ENCODE peak calls at places on chromosomes 5 and 9, in six cellular contexts. F is T-cell, W is EL, N is NCI-H510A treated with DMSO at 0.1 percent for 48 hours, O is GM18507, M is AG10803. J is an unnamed sample.

GRCh38 chr5:109062669-109063068 is 315.0 kb downstream of the FER start:
- DNase-seq in W (peak), M (peak), O (no peak), N (no peak), F (no peak), J (no peak)

GRCh38 chr5:39604491-39604890 is 179.7 kb upstream of the DAB2 start:
- DNase-seq in W (no peak), O (no peak), M (no peak), F (no peak), N (no peak), J (no peak)

GRCh38 chr9:128149001-128149701 is at the start of gene LCN2:
- DNase-seq in M (no peak), W (no peak), N (no peak), F (no peak), O (no peak), J (no peak)

GRCh38 chr9:133063500-133064231 is 1.9 kb downstream of the CEL start:
- DNase-seq in O (no peak), F (no peak), W (no peak), M (no peak), N (no peak), J (no peak)

GRCh38 chr5:27815061-27815460 is 776.7 kb upstream of the CDH9 start:
- DNase-seq in F (no peak), M (no peak), W (no peak), O (no peak), N (no peak), J (no peak)

GRCh38 chr5:18299166-18299565 is 664.9 kb downstream of the TAF11L14 start:
- DNase-seq in W (no peak), M (no peak), F (no peak), N (no peak), O (no peak), J (no peak)

GRCh38 chr5:85225388-85225787 is 840.7 kb upstream of the EDIL3 start:
- DNase-seq in O (no peak), F (no peak), W (no peak), N (no peak), M (no peak), J (no peak)

GRCh38 chr5:133876266-133876665 is 92.2 kb downstream of the C5orf15 start:
- DNase-seq in M (no peak), O (no peak), N (no peak), F (no peak), W (no peak), J (no peak)

GRCh38 chr9:90460220-90460619 is 182.4 kb downstream of the DIRAS2 start:
- DNase-seq in N (no peak), W (no peak), M (no peak), F (no peak), O (no peak), J (no peak)

GRCh38 chr9:94900222-94901018 is 173.9 kb downstream of the AOPEP start:
- DNase-seq in O (no peak), M (peak), N (no peak), F (no peak), W (peak), J (no peak)

GRCh38 chr9:114163517-114163924 is 8.2 kb downstream of the COL27A1 start:
- DNase-seq in O (no peak), M (peak), N (no peak), F (no peak), W (peak), J (no peak)

GRCh38 chr9:34570422-34571179 is 18.9 kb downstream of the CNTFR start:
- DNase-seq in F (no peak), W (no peak), N (no peak), M (no peak), O (no peak), J (no peak)

GRCh38 chr9:126956929-126957686 is 42.5 kb downstream of the RALGPS1 start:
- DNase-seq in W (peak), O (no peak), M (peak), F (no peak), N (peak), J (no peak)

GRCh38 chr5:58924306-58924705 is 341.4 kb downstream of the RAB3C start:
- DNase-seq in M (no peak), F (no peak), W (no peak), N (no peak), O (no peak), J (no peak)

GRCh38 chr9:135077497-135078200 is 9.8 kb upstream of the OLFM1 start:
- DNase-seq in N (no peak), W (no peak), O (no peak), F (no peak), M (peak), J (no peak)

GRCh38 chr5:154520861-154521453 is 42.9 kb upstream of the HAND1 start:
- DNase-seq in O (no peak), M (no peak), F (no peak), N (peak), W (no peak), J (no peak)

GRCh38 chr5:179379321-179379890 is 34.1 kb upstream of the ADAMTS2 start:
- DNase-seq in M (no peak), W (no peak), O (no peak), N (no peak), F (no peak), J (no peak)

GRCh38 chr5:105619725-105620124 is 2051.0 kb downstream of the EFNA5 start:
- DNase-seq in M (no peak), F (no peak), N (no peak), W (no peak), O (no peak), J (no peak)

GRCh38 chr9:13915591-13916301 is 398.2 kb downstream of the NFIB start:
- DNase-seq in W (no peak), O (no peak), N (no peak), M (no peak), F (no peak), J (no peak)

GRCh38 chr9:112647596-112647995 is 70.3 kb downstream of the INIP start:
- DNase-seq in W (peak), M (no peak), F (no peak), O (no peak), N (no peak), J (no peak)

GRCh38 chr5:175383350-175383749 is 60.6 kb downstream of the DRD1 start:
- DNase-seq in W (no peak), F (no peak), N (peak), M (no peak), O (no peak), J (no peak)

GRCh38 chr5:127746756-127747155 is 43.6 kb downstream of the CCDC192 start:
- DNase-seq in M (peak), O (no peak), W (peak), N (no peak), F (no peak), J (no peak)

GRCh38 chr9:137103206-137103999 is 11.1 kb downstream of the DPP7 start:
- DNase-seq in M (no peak), N (no peak), O (no peak), W (no peak), F (no peak), J (no peak)

GRCh38 chr9:468766-469496 is 254.3 kb downstream of the DOCK8 start:
- DNase-seq in W (no peak), N (no peak), F (no peak), O (no peak), M (no peak), J (no peak)

GRCh38 chr9:69554945-69555344 is 117.2 kb downstream of the APBA1 start:
- DNase-seq in M (peak), W (peak), F (no peak), O (no peak), N (peak), J (no peak)

GRCh38 chr9:21558627-21559401 is 76.7 kb upstream of the IFNE start:
- DNase-seq in N (no peak), O (no peak), F (no peak), W (peak), M (no peak), J (peak)

J was measured in central memory CD4-positive, alpha-beta T cell.